ENCODE peak calls at places on chromosome 15, in six cellular contexts. E is HCT116, R is H1, V is sigmoid colon, Y is spleen, H is GM23338. X is an unnamed sample.

GRCh38 chr15:79970921-79971434 is at the start of gene BCL2A1:
- DNase-seq in V (no peak), E (no peak), R (no peak), H (no peak), Y (peak; percentile 25), X (peak; percentile 29)

GRCh38 chr15:32838338-32838737 is 120.5 kb downstream of the GREM1 start:
- DNase-seq in V (no peak), Y (no peak), E (no peak), H (no peak), R (no peak), X (no peak)

GRCh38 chr15:93035092-93035915 is 53.7 kb downstream of the RGMA start:
- DNase-seq in H (no peak), E (no peak), V (peak; percentile 60), R (no peak), Y (peak; percentile 32), X (no peak)

GRCh38 chr15:98904466-98905048 is 103.0 kb downstream of the PGPEP1L start:
- DNase-seq in R (no peak), V (peak; percentile 60), Y (no peak), E (peak; percentile 18), H (peak; percentile 70), X (no peak)

GRCh38 chr15:65954289-65954741 is 85.0 kb downstream of the RAB11A start:
- DNase-seq in V (no peak), R (peak; percentile 67), E (peak; percentile 31), H (peak; percentile 79), Y (no peak), X (no peak)

GRCh38 chr15:48250640-48251076 is 44.6 kb downstream of the SLC12A1 start:
- DNase-seq in V (no peak), Y (no peak), H (peak; percentile 85), E (peak; percentile 51), R (peak; percentile 5), X (no peak)

GRCh38 chr15:71962537-71962936 is 152.2 kb downstream of the NR2E3 start:
- DNase-seq in Y (no peak), R (no peak), V (no peak), H (no peak), E (no peak), X (no peak)

GRCh38 chr15:41017051-41017735 is 63.9 kb downstream of the CHAC1 start:
- DNase-seq in H (no peak), V (no peak), R (no peak), E (no peak), Y (no peak), X (no peak)

GRCh38 chr15:80730395-80730794 is 35.3 kb downstream of the ABHD17C start:
- DNase-seq in E (no peak), H (no peak), Y (no peak), R (no peak), V (no peak), X (no peak)

GRCh38 chr15:62447742-62448141 is 282.7 kb upstream of the C2CD4B start:
- DNase-seq in Y (no peak), E (no peak), V (no peak), H (no peak), R (no peak), X (no peak)

GRCh38 chr15:43210172-43210745 is 10.6 kb downstream of the EPB42 start:
- DNase-seq in E (no peak), V (no peak), R (no peak), H (no peak), Y (no peak), X (no peak)

DNA sequence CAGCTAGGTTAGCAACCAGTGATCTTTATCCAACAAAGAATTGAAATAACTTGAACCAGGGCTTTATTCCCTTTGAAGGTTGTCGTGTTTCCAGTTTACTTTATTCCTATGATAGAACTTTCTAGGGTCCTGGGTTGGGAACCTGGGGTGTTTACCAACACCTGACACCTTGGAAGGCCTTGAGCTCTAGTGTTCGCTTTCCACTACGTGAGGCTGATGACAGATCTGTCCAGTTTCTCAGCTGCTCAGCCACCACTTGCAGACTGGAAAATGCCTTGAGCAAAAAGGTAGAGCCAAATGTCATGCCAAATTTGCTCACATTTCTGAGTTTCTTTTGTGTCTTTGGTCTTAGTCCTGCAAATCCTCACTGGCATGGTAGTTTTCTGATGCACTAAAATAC is 227.2 kb downstream of the ADAMTSL3 start:
- DNase-seq in H (no peak), V (no peak), Y (no peak), E (no peak), R (no peak), X (no peak)
- H3K4me1 ChIP-seq in H (no peaks in the 10 kb centered on the region), V (no peaks in the 10 kb centered on the region), Y (no peaks in the 10 kb centered on the region), E (no peaks in the 10 kb centered on the region), R (no peaks in the 10 kb centered on the region), X (no peaks in the 10 kb centered on the region)

GRCh38 chr15:36907295-36907694 is 193.1 kb downstream of the MEIS2 start:
- DNase-seq in R (no peak), E (no peak), V (no peak), H (peak; percentile 60), Y (no peak), X (no peak)
- TF ChIP-seq POLR2AphosphoS5 in R (no peak), E (no peak), V (no peak), H (no peak), Y (no peak), X (no peak)

DNA sequence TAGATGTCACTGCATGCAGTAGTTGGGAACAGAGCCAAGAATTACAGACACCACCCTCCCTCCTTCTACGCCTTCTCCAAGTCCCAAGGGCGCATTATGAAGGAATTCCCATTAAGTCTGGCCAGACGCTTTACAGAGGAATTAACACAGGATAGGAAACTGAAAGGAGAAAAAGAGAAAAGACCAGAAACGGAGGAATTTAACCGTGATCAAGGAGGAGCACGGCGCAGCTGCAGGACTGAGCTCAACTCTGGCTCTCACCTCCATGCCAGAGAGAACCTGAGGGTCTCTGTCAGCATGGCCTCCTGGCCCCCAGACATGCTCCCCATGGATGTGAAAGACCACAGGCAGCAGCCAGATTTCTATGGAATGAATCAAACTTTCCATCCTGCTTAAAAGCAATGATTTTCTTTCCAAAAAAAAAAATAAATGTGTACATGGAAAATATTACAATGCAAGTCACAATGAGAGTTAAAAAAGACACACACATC is 13.7 kb downstream of the ATP10A start:
- DNase-seq in H (peak; percentile 28), Y (no peak), E (no peak), R (no peak), V (peak; percentile 75), X (no peak)
- H3K4me1 ChIP-seq in H (peaks cover 37% of the 10 kb centered on the region), Y (peaks cover 7% of the 10 kb centered on the region), E (no peaks in the 10 kb centered on the region), R (peaks cover 19% of the 10 kb centered on the region), V (peaks cover 50% of the 10 kb centered on the region), X (peaks cover 45% of the 10 kb centered on the region)

DNA sequence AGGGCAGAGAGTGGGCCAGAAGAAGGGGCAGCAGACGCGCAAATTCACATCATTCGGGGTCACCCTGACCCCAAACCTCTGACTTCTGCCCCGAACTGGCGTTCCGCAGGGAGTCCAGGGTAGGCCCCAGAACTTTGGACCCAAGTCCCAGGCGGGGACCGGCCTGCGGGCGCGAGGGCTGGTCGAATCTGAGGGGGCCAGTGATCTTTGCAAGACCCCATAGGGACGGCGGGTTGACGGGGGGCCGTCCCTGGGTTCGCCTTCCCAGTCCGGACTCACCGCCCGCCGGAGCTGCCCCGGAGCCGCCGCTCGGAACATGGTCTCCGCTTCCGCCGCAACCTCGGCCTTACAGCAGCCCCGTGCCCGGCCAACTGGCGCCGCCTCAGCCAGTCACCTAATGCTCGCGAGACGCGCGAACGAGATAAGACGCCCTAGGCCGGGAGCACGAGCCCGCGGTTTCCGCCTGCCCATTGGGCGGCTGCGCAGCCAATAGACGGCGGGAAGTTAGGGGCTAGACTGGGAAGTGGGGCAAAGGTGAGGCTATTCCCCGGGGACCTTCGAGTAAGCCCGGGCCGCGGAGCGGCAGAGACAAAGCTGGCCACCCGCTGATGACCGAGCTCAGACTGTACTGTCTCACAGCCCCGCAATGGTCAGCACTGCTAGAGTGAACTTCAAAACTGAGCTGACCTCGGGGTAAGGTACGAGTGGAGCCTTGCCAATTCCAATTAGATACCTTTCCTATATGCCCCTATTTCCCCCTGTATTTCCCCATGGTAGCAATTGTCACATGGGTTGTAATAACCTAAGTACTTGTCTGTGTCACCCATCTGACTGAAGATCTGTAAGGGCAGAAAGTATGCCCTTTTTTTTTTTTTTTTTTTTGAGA is at the start of gene ETFA:
- DNase-seq in Y (peak; percentile 99), H (peak; percentile 99), E (peak; percentile 87), R (peak; percentile 89), V (peak; percentile 99), X (peak; percentile 98)
- TF ChIP-seq POLR2AphosphoS5 in Y (peak; percentile 98), H (peak; percentile 89), E (peak; percentile 87), R (peak; percentile 86), V (peak; percentile 99), X (peak; percentile 97)